ENCODE peak calls at places on chromosomes 2 and 18, in seven cellular contexts. S is T-cell; Z is activated naive CD8-positive, alpha-beta T cell treated with anti-CD3 and anti-CD28 coated beads, Interleukin-2, amount 50 U/mL, for 24 hours; U is WTC11; E is lower lobe of right lung; V is left lung; L is right lobe of liver. H is an unnamed sample.

GRCh38 chr18:23675236-23675635 is 12.5 kb upstream of the ANKRD29 start:
- ATAC-seq in Z (no peak), V (no peak), S (no peak), L (no peak), E (no peak), U (no peak), H (no peak)

GRCh38 chr2:228599781-228600180 is 418.3 kb upstream of the SPHKAP start:
- ATAC-seq in U (no peak), L (no peak), Z (no peak), E (no peak), S (no peak), V (no peak), H (no peak)

GRCh38 chr2:232420463-232421188 is 14.0 kb downstream of the ALPG start:
- ATAC-seq in S (peak; percentile 78), U (peak; percentile 13), L (peak; percentile 78), E (peak; percentile 75), Z (no peak), V (peak; percentile 83), H (peak; percentile 67)

GRCh38 chr18:55339990-55340389 is 248.0 kb downstream of the TCF4 start:
- ATAC-seq in U (no peak), Z (no peak), S (no peak), E (no peak), V (no peak), L (no peak), H (no peak)

GRCh38 chr2:142858991-142859390 is 18.5 kb upstream of the KYNU start:
- ATAC-seq in L (no peak), E (no peak), S (no peak), V (no peak), U (no peak), Z (no peak), H (no peak)

GRCh38 chr18:68431111-68431921 is 283.6 kb downstream of the TMX3 start:
- ATAC-seq in U (peak; percentile 73), V (no peak), Z (no peak), E (no peak), L (no peak), S (no peak), H (no peak)

GRCh38 chr2:226508005-226508404 is 291.6 kb downstream of the IRS1 start:
- ATAC-seq in V (no peak), E (no peak), S (no peak), Z (no peak), U (no peak), L (no peak), H (no peak)

GRCh38 chr2:218060950-218061660 is 7.9 kb upstream of the RUFY4 start:
- ATAC-seq in V (no peak), E (no peak), Z (no peak), L (no peak), S (no peak), U (no peak), H (no peak)

GRCh38 chr2:26477911-26478253 is at the start of gene OTOF:
- ATAC-seq in L (peak; percentile 2), Z (no peak), S (peak; percentile 16), V (peak; percentile 24), E (no peak), U (no peak), H (no peak)

GRCh38 chr2:240124651-240125030 is 11.5 kb downstream of the COPS9 start:
- ATAC-seq in E (no peak), Z (no peak), S (no peak), L (no peak), V (no peak), U (no peak), H (no peak)

GRCh38 chr2:231181848-231182247 is 16.6 kb upstream of the ARMC9 start:
- ATAC-seq in E (peak; percentile 79), L (peak; percentile 86), U (peak; percentile 15), V (peak; percentile 80), S (no peak), Z (no peak), H (peak; percentile 42)

GRCh38 chr18:24488824-24489493 is 28.5 kb downstream of the HRH4 start:
- ATAC-seq in V (peak; percentile 82), U (no peak), S (no peak), L (peak; percentile 51), E (peak; percentile 74), Z (no peak), H (peak; percentile 36)

GRCh38 chr2:186480991-186481390 is 5.1 kb upstream of the ZC3H15 start:
- ATAC-seq in L (no peak), S (no peak), U (no peak), V (no peak), Z (no peak), E (no peak), H (no peak)

GRCh38 chr18:68962623-68963022 is 164.7 kb downstream of the CCDC102B start:
- ATAC-seq in S (no peak), V (no peak), E (no peak), U (no peak), Z (no peak), L (no peak), H (peak; percentile 62)

GRCh38 chr2:60317029-60317386 is 236.4 kb downstream of the BCL11A start:
- ATAC-seq in L (peak; percentile 72), S (no peak), E (no peak), U (no peak), V (no peak), Z (no peak), H (no peak)

GRCh38 chr2:28594029-28594368 is 98.1 kb downstream of the PLB1 start:
- ATAC-seq in U (no peak), L (no peak), E (no peak), Z (no peak), S (peak; percentile 14), V (no peak), H (no peak)

GRCh38 chr2:99756059-99756458 is 266.2 kb upstream of the REV1 start:
- ATAC-seq in E (peak; percentile 69), L (no peak), Z (no peak), S (no peak), U (no peak), V (peak; percentile 38), H (no peak)

GRCh38 chr2:47810850-47811249 is 27.9 kb downstream of the MSH6 start:
- ATAC-seq in Z (no peak), V (no peak), L (no peak), U (no peak), S (no peak), E (no peak), H (no peak)

H was measured in esophagus mucosa.